ENCODE peak calls at places on chromosome 7, in four cellular contexts. A is IMR-90, S is H9, Z is H1. R is an unnamed sample.

GRCh38 chr7:105673367-105674188 is 92.3 kb upstream of the EFCAB10 start:
- DNase-seq in A (no peak), S (no peak), Z (no peak), R (no peak)

GRCh38 chr7:74401137-74401859 is 52.4 kb upstream of the GTF2IRD1 start:
- DNase-seq in A (peak), S (peak), Z (peak), R (peak)

GRCh38 chr7:80150621-80151273 is 16.1 kb downstream of the GNAI1 start:
- DNase-seq in A (peak), S (no peak), Z (no peak), R (peak)

GRCh38 chr7:96299496-96299895 is 22.4 kb downstream of the SLC25A13 start:
- DNase-seq in A (no peak), S (no peak), Z (no peak), R (no peak)

GRCh38 chr7:157291404-157292080 is 45.3 kb upstream of the DNAJB6 start:
- DNase-seq in A (no peak), S (no peak), Z (no peak), R (no peak)

GRCh38 chr7:111362660-111363059 is 199.6 kb downstream of the IMMP2L start:
- DNase-seq in A (peak), S (no peak), Z (no peak), R (peak)

GRCh38 chr7:46058424-46058823 is 137.4 kb upstream of the IGFBP3 start:
- DNase-seq in A (peak), S (no peak), Z (no peak), R (no peak)

GRCh38 chr7:883029-884021 is 7.0 kb downstream of the GET4 start:
- DNase-seq in A (no peak), S (no peak), Z (no peak), R (no peak)

GRCh38 chr7:48594349-48594748 is 330.0 kb upstream of the CDC14C start:
- DNase-seq in A (no peak), S (no peak), Z (no peak), R (no peak)

GRCh38 chr7:67487316-67487715 is 490.7 kb downstream of the TYW1 start:
- DNase-seq in A (no peak), S (no peak), Z (no peak), R (no peak)

GRCh38 chr7:48537561-48537960 is 366.3 kb downstream of the ABCA13 start:
- DNase-seq in A (no peak), S (peak), Z (no peak), R (no peak)

GRCh38 chr7:82109288-82109687 is 334.3 kb downstream of the CACNA2D1 start:
- DNase-seq in A (peak), S (no peak), Z (no peak), R (no peak)

GRCh38 chr7:17844514-17845196 is 95.6 kb downstream of the SNX13 start:
- DNase-seq in A (peak), S (no peak), Z (no peak), R (peak)

GRCh38 chr7:17773289-17773626 is 167.0 kb downstream of the SNX13 start:
- DNase-seq in A (peak), S (no peak), Z (no peak), R (no peak)

GRCh38 chr7:36659638-36660341 is 64.5 kb downstream of the AOAH start:
- DNase-seq in A (no peak), S (no peak), Z (no peak), R (no peak)

GRCh38 chr7:142770720-142771352 is at the start of gene PRSS2:
- DNase-seq in A (no peak), S (no peak), Z (no peak), R (peak)

GRCh38 chr7:77811895-77812685 is 13.5 kb downstream of the PHTF2 start:
- DNase-seq in A (peak), S (no peak), Z (no peak), R (peak)

GRCh38 chr7:137760111-137760510 is 86.7 kb downstream of the DGKI start:
- DNase-seq in A (no peak), S (peak), Z (no peak), R (peak)

GRCh38 chr7:100016209-100016901 is 959 bp downstream of the ZKSCAN1 start:
- DNase-seq in A (no peak), S (no peak), Z (no peak), R (no peak)

DNA sequence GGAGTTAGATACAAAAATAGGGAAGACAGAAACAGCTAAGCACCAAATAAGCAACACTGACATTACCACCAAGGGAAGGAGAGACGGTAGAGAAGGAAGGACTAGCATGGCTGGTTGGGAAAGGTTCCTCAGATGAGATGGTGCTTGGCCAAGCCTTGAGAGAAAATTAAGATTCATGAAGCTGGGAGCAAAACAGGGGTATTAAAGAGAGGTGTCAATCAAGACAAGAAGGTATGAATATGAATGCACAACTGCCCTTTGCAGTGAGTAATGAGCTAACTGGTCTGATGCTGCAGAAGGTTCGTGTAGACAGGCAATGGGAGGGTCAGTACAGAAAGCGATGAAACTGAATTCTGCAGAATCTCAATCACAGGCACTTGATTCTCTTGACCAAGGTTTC is 67.7 kb downstream of the SLC37A3 start:
- DNase-seq in A (no peak), S (no peak), Z (no peak), R (no peak)
- H3K27ac ChIP-seq in A (no peak), S (no peak), Z (no peak), R (no peak)

GRCh38 chr7:14579971-14580370 is 322.6 kb downstream of the DGKB start:
- DNase-seq in A (no peak), S (no peak), Z (no peak), R (no peak)

GRCh38 chr7:14582010-14582409 is 320.5 kb downstream of the DGKB start:
- DNase-seq in A (no peak), S (no peak), Z (no peak), R (no peak)

GRCh38 chr7:14585232-14585631 is 317.3 kb downstream of the DGKB start:
- DNase-seq in A (no peak), S (no peak), Z (no peak), R (no peak)

DNA sequence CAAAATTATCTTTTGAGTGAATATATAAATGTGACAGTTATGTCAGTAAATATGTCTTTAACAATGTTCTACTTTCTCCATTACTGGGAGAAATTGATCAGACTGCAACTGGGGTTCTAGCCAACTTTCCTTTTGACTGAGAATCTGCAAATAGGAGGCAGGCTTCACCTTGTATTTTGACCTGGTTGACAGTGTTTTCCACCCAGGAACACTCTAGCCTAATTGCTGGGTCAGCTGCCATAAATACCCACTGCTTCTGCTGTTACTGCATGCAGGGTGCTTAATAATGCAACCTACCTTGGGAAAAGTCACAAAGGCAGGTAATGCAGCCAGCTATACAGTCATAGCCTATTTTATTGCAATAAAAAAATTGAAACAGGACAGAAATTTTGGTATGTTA is 319.0 kb downstream of the DGKB start:
- DNase-seq in A (no peak), S (no peak), Z (no peak), R (no peak)
- H3K56ac ChIP-seq in A (no peak), S (no peak), Z (no peak), R (no peak)

GRCh38 chr7:91082038-91082437 is 182.2 kb upstream of the FZD1 start:
- DNase-seq in A (peak), S (no peak), Z (no peak), R (no peak)
- H3K27ac ChIP-seq in A (peak), S (no peak), Z (no peak), R (no peak)

DNA sequence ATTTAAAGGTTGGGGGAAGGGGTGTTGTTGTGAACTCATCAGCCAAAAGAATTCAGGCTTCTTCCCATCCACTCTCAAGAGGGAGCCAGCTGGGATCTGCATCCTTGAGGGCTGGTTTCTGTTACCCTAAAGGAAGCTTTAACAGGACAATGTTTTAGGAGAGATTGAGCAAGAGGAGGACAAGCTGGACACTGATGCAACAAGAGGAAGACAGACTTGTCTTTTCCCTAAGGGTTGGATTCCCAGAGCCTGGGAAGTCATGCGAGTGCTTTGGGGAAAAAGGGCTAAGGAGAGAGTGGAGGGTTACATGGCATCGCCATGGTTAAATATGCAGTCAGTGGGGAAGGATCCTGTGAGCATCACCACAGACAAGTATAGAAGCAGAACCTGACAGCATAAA is 47.6 kb upstream of the PDE1C start:
- DNase-seq in A (peak), S (no peak), Z (no peak), R (no peak)
- H3K56ac ChIP-seq in A (no peak), S (no peak), Z (no peak), R (no peak)

DNA sequence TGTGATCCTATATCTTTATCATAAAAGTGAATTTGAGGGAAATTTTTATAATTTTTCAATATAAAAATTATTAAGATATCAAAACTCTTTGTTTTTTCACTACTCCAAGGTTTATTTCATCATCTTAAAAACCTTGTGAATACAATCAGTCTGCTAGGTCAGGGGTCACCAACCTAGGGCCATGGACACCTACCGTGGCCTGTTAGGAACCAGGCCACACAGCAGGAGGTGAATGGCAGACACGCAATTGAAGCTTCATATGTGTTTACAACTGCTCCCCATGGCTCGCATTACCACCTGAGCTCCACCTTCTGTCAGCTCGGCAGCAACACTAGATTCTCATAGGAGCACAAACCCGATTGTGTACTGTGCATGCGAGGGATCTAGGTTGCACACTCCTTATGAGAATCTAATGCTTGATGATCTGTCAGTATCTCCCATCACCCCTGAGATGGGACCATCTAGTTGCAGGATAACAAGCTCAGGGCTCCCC is 271.2 kb upstream of the C7orf33 start:
- DNase-seq in A (no peak), S (no peak), Z (no peak), R (no peak)
- H3K27ac ChIP-seq in A (no peak), S (no peak), Z (no peak), R (no peak)

DNA sequence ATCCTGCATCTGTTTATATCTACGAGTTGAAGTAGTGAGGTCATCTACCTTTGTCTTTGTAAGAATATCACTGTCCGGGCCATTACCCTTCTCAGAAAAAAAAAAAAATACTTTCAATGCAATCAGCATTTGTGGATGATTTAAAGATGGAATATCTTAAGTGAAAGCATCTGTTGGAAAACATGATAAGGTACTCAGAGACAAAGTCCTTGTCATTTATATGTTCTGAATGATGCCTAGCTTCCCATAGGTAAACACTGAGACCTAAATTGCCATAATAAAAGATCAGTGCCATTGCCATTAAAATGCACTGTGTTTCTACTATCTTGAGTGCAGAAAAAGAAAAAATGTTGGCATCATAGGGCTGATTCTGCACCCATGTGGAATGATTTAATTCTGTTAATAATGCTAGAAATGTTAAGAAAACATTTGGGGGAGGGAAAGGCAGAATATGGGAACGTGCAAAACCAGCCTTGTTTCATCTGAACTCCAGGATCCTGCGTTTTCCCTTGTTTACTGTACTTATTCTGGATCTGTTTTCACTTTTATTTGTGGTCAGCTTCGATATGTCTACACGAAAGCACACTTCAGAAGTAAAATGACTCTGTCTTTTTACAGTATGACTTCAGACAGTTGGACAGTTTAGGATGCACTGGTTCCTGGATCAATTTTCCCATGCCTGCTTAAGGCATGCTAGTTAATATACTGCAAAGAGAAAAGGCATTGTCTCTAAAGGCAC is 669.8 kb downstream of the SUGCT start:
- DNase-seq in A (no peak), S (no peak), Z (no peak), R (no peak)
- H3K56ac ChIP-seq in A (no peak), S (no peak), Z (no peak), R (no peak)

GRCh38 chr7:22990588-22990949 is 23.4 kb downstream of the HYCC1 start:
- DNase-seq in A (peak), S (no peak), Z (no peak), R (peak)
- H3K27ac ChIP-seq in A (no peak), S (peak), Z (no peak), R (no peak)

GRCh38 chr7:91355680-91356435 is 91.6 kb downstream of the FZD1 start:
- DNase-seq in A (no peak), S (peak), Z (peak), R (peak)

GRCh38 chr7:91353923-91354322 is 89.7 kb downstream of the FZD1 start:
- DNase-seq in A (no peak), S (no peak), Z (no peak), R (peak)

GRCh38 chr7:91357929-91358328 is 93.7 kb downstream of the FZD1 start:
- DNase-seq in A (no peak), S (no peak), Z (no peak), R (no peak)

GRCh38 chr7:91357379-91357778 is 93.1 kb downstream of the FZD1 start:
- DNase-seq in A (no peak), S (no peak), Z (no peak), R (no peak)

GRCh38 chr7:91356915-91357314 is 92.7 kb downstream of the FZD1 start:
- DNase-seq in A (no peak), S (no peak), Z (no peak), R (no peak)
- H3K56ac ChIP-seq in A (no peak), S (no peak), Z (no peak), R (no peak)

GRCh38 chr7:39758234-39758970 is 135.0 kb downstream of the RALA start:
- DNase-seq in A (no peak), S (no peak), Z (no peak), R (no peak)

GRCh38 chr7:39750253-39750994 is 127.1 kb downstream of the RALA start:
- DNase-seq in A (peak), S (no peak), Z (no peak), R (no peak)

GRCh38 chr7:39757604-39758003 is 134.2 kb downstream of the RALA start:
- DNase-seq in A (peak), S (no peak), Z (no peak), R (no peak)

GRCh38 chr7:39753823-39754325 is 130.5 kb downstream of the RALA start:
- DNase-seq in A (no peak), S (no peak), Z (no peak), R (no peak)

GRCh38 chr7:39754326-39755120 is 131.2 kb downstream of the RALA start:
- DNase-seq in A (peak), S (peak), Z (no peak), R (peak)
- H3K27ac ChIP-seq in A (peak), S (no peak), Z (no peak), R (no peak)

R was measured in mesendoderm.